ENCODE peak calls at places on chromosomes 16 and 17, in nine cellular contexts. E is cardiac fibroblast, O is fibroblast of pulmonary artery, R is A549, Y is heart left ventricle, Z is neural progenitor cell, T is psoas muscle, J is heart right ventricle, W is choroid plexus epithelial cell. N is an unnamed sample.
A peak's percentile ranks its signal among the peaks of the same experiment; 100 is the strongest.

GRCh38 chr17:1865252-1866037 is 35.6 kb downstream of the RPA1 start:
- DNase-seq in J (peak; percentile 36), E (peak; percentile 51), T (no peak), O (peak; percentile 59), Y (no peak), Z (no peak), W (peak; percentile 40), R (peak; percentile 51), N (peak; percentile 14)

GRCh38 chr16:86045601-86045971 is 146.6 kb downstream of the IRF8 start:
- DNase-seq in T (no peak), R (no peak), Z (no peak), W (no peak), J (no peak), Y (no peak), E (no peak), O (no peak), N (no peak)

GRCh38 chr17:35099929-35100328 is 19.7 kb downstream of the RAD51D start:
- DNase-seq in W (no peak), J (no peak), Z (no peak), Y (no peak), T (no peak), R (no peak), O (no peak), E (no peak), N (no peak)

GRCh38 chr16:70728145-70728544 is 42.3 kb upstream of the MTSS2 start:
- DNase-seq in T (no peak), Z (no peak), J (no peak), W (no peak), Y (no peak), O (no peak), R (no peak), E (no peak), N (no peak)

GRCh38 chr16:81519298-81520150 is 74.9 kb downstream of the CMIP start:
- DNase-seq in Y (no peak), R (no peak), O (no peak), J (no peak), W (no peak), T (no peak), Z (no peak), E (no peak), N (no peak)

GRCh38 chr17:41739661-41740352 is 5.4 kb upstream of the HAP1 start:
- DNase-seq in Y (no peak), J (no peak), E (no peak), Z (no peak), O (peak; percentile 12), R (peak; percentile 73), W (no peak), T (no peak), N (no peak)

GRCh38 chr17:76544916-76545365 is 5.1 kb downstream of the PRCD start:
- DNase-seq in J (no peak), R (no peak), W (no peak), T (no peak), Y (peak; percentile 15), O (no peak), Z (no peak), E (no peak), N (no peak)

GRCh38 chr17:44502598-44503079 is 567 bp downstream of the GPATCH8 start:
- DNase-seq in W (peak; percentile 31), R (peak; percentile 18), Y (no peak), J (no peak), E (peak; percentile 10), T (no peak), O (no peak), Z (peak; percentile 16), N (peak; percentile 15)

GRCh38 chr17:21296097-21297025 is 11.8 kb downstream of the MAP2K3 start:
- DNase-seq in Y (no peak), R (no peak), J (no peak), W (no peak), E (no peak), Z (no peak), O (no peak), T (no peak), N (no peak)

GRCh38 chr16:11635127-11635652 is 33.1 kb upstream of the SNN start:
- DNase-seq in T (no peak), Z (no peak), Y (no peak), R (no peak), E (no peak), W (no peak), J (no peak), O (no peak), N (no peak)

GRCh38 chr16:67277294-67277998 is 1.9 kb upstream of the PLEKHG4 start:
- DNase-seq in J (no peak), Y (no peak), E (peak; percentile 98), T (peak; percentile 76), O (peak; percentile 98), R (peak; percentile 77), W (peak; percentile 98), Z (no peak), N (peak; percentile 99)

GRCh38 chr16:58425245-58425644 is 33.0 kb downstream of the GINS3 start:
- DNase-seq in R (no peak), E (no peak), J (no peak), W (no peak), T (no peak), O (no peak), Z (no peak), Y (no peak), N (no peak)

GRCh38 chr17:33647976-33648375 is 354.9 kb upstream of the ASIC2 start:
- DNase-seq in E (no peak), R (peak; percentile 44), O (peak; percentile 30), Z (peak; percentile 63), J (no peak), Y (no peak), W (peak; percentile 29), T (no peak), N (no peak)
- TF ChIP-seq CTCF in E (peak; percentile 22), R (peak; percentile 50), O (peak; percentile 47), Z (peak; percentile 72), J (no peak), Y (peak; percentile 50), W (peak; percentile 52), T (peak; percentile 28), N (peak; percentile 4)

GRCh38 chr16:3577302-3577752 is at the start of gene NLRC3:
- DNase-seq in Y (no peak), W (no peak), J (no peak), O (no peak), E (no peak), R (no peak), T (no peak), Z (no peak), N (no peak)

GRCh38 chr16:3575491-3575890 is 1.7 kb downstream of the NLRC3 start:
- DNase-seq in Y (no peak), E (no peak), T (no peak), R (no peak), W (no peak), J (no peak), Z (no peak), O (no peak), N (no peak)

GRCh38 chr16:3574195-3574594 is 3.0 kb downstream of the NLRC3 start:
- DNase-seq in W (no peak), J (no peak), R (no peak), Y (no peak), T (no peak), E (no peak), Z (no peak), O (no peak), N (no peak)

GRCh38 chr16:3578121-3578520 is 918 bp upstream of the NLRC3 start:
- DNase-seq in Z (no peak), O (no peak), W (no peak), J (no peak), T (no peak), Y (no peak), R (no peak), E (no peak), N (no peak)

DNA sequence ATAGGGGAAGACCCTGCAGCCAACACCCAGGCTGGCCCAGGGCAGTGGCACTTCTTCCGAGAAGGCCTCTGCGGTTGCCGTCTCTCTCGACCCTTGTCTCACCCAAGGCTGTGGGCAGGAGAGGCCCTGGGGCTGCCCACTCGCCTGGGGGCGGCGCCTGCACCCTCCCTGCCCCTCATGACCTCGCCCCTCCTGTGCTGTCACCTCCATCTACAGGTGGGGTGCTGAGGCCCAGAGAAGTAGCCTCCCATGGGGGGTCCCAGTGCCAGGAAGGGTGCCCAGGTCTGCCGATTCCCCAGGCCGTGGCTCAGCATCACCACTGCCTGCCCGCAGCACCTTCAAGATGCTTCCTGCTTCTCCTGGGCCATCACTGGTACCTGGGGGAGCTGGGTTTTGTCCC is 992 bp downstream of the NLRC3 start:
- DNase-seq in Z (no peak), R (no peak), T (no peak), W (no peak), Y (no peak), J (no peak), E (no peak), O (no peak), N (no peak)
- H3K4me3 ChIP-seq in Z (no peak overlapping the region), R (no peak overlapping the region), T (no peak overlapping the region), W (no peak overlapping the region), Y (no peak overlapping the region), J (no peak overlapping the region), E (no peak overlapping the region), O (no peak overlapping the region), N (no peak overlapping the region)

DNA sequence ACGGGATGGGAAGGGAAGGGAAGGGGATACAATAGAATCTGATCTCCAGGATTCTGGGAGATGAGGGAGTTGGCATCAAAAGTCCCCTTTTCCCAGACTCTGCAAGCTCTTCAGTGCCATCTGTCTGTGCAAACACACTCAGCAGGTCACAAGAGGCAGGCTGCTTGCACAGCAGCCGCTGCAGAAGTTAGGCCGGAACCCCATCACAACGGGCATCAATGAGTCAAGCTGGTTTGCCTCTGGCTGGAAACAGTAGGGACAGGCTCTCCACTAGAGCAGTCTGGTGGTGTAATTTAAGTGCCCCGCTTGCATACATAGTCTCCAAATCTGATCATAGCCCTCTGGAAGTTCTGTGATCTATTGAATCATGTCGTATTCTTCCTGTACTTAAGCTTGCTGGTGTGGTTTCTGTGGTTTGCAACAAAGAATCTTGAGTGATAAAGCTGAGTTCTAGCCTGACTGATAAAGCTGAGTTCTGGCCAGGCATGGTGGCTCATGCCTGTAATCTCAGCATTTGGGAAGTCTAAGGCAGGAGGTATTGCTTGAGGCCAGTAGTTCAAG is 33.7 kb upstream of the KDM8 start:
- DNase-seq in J (no peak), R (peak; percentile 68), T (no peak), Z (peak; percentile 29), O (peak; percentile 81), Y (no peak), W (peak; percentile 93), E (peak; percentile 89), N (peak; percentile 92)
- TF ChIP-seq CTCF in J (no peak), R (peak; percentile 22), T (no peak), Z (peak; percentile 31), O (peak; percentile 27), Y (peak; percentile 7), W (peak; percentile 55), E (no peak), N (peak; percentile 37)

DNA sequence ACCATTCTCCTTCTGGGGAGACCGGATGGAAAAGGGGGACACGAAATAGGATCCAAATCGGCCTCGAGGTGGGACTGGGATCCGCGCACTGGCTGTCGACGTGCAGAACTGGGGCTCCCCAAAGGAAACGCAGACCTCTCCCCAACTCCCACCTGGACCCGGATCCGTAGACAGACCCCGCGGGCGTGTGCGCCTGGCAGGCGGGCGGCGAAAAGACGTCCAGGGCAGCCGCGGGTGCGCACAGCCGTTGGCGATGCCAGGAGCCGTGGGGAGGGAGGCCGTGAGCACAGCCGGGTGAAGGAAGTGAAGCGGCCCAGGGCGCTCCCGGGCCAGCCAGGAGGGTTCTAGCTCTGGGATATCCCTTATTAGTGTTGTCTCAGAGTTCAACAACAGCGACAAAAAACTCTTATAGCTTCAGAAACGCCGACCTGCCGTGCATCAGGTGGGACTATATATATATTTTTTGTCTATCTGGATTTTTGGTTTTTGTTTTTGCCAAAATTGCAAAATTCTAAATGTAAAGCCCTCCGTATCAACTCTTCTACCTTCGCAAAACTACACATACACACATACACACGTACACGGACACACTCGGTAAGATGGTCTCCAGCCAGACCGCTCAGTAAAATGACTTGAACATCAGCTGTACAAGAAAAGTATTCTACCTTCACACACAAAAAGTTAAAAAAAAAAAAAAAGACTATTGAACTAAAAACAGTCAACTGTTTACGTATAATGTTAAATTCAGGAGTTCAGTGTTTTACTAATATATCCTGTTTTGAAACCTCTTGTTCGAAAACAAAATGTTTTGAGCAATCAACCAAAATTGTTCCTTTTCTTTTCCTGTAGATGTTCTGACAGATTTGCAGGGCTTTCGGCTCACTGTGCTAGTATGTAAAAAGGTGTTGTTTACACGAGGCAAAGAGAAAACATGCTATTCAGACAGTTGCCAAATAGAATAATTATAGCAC is 5.2 kb upstream of the AATF start:
- DNase-seq in T (no peak), R (no peak), O (no peak), W (no peak), J (no peak), E (no peak), Z (peak; percentile 66), Y (no peak), N (no peak)
- H3K4me3 ChIP-seq in T (no peak overlapping the region), R (no peak overlapping the region), O (no peak overlapping the region), W (no peak overlapping the region), J (no peak overlapping the region), E (no peak overlapping the region), Z (no peak overlapping the region), Y (no peak overlapping the region), N (no peak overlapping the region)